ENCODE peak calls at places on chromosomes 3 and 15, in eight cellular contexts. X is endothelial cell, G is germinal center, V is bronchial epithelial cell, I is fibroblast of pulmonary artery, M is nephron progenitor cell, K is ovary, N is NCI-H1694 treated with DMSO at 0.1 percent for 48 hours. Y is an unnamed sample.

GRCh38 chr15:76147906-76148553 is 88.2 kb downstream of the TMEM266 start:
- DNase-seq in X (peak; percentile 80), G (peak; percentile 79), V (peak; percentile 34), I (peak; percentile 21), M (peak; percentile 88), K (peak; percentile 77), N (peak; percentile 7), Y (peak; percentile 59)

GRCh38 chr3:184360834-184361531 is 422 bp downstream of the CLCN2 start:
- DNase-seq in X (no peak), G (no peak), V (no peak), I (no peak), M (no peak), K (no peak), N (no peak), Y (no peak)

GRCh38 chr15:93018574-93018973 is 70.4 kb downstream of the RGMA start:
- DNase-seq in X (no peak), G (no peak), V (no peak), I (peak; percentile 31), M (no peak), K (no peak), N (no peak), Y (no peak)

GRCh38 chr3:50268703-50269451 is at the start of gene SEMA3B:
- DNase-seq in X (no peak), G (no peak), V (peak; percentile 74), I (no peak), M (peak; percentile 48), K (peak; percentile 74), N (no peak), Y (no peak)

GRCh38 chr3:126257174-126257573 is 76.8 kb upstream of the ALDH1L1 start:
- DNase-seq in X (no peak), G (no peak), V (no peak), I (no peak), M (no peak), K (no peak), N (no peak), Y (no peak)

GRCh38 chr3:87236093-87236492 is 9.0 kb downstream of the CHMP2B start:
- DNase-seq in X (no peak), G (no peak), V (peak; percentile 21), I (no peak), M (no peak), K (no peak), N (no peak), Y (no peak)

GRCh38 chr3:20316238-20316637 is 130.2 kb upstream of the SGO1 start:
- DNase-seq in X (no peak), G (no peak), V (no peak), I (no peak), M (no peak), K (no peak), N (no peak), Y (no peak)

GRCh38 chr15:72967397-72967796 is 84.9 kb upstream of the NEO1 start:
- DNase-seq in X (no peak), G (no peak), V (no peak), I (no peak), M (no peak), K (no peak), N (no peak), Y (no peak)

GRCh38 chr3:53092942-53093341 is 37.3 kb downstream of the RFT1 start:
- DNase-seq in X (no peak), G (no peak), V (no peak), I (peak; percentile 59), M (no peak), K (no peak), N (no peak), Y (no peak)

GRCh38 chr3:129399895-129400357 is 28.5 kb downstream of the EFCAB12 start:
- DNase-seq in X (no peak), G (no peak), V (peak; percentile 35), I (peak; percentile 38), M (no peak), K (no peak), N (no peak), Y (no peak)

GRCh38 chr15:91254766-91255165 is 154.7 kb downstream of the SV2B start:
- DNase-seq in X (no peak), G (no peak), V (no peak), I (no peak), M (no peak), K (no peak), N (no peak), Y (no peak)

GRCh38 chr3:177451940-177452484 is 254.7 kb upstream of the TBL1XR1 start:
- DNase-seq in X (no peak), G (no peak), V (peak; percentile 76), I (peak; percentile 80), M (no peak), K (no peak), N (no peak), Y (no peak)

GRCh38 chr3:50562866-50563265 is 4.7 kb downstream of the C3orf18 start:
- DNase-seq in X (no peak), G (no peak), V (peak; percentile 86), I (peak; percentile 11), M (no peak), K (no peak), N (no peak), Y (no peak)

GRCh38 chr15:56491110-56491722 is 26.3 kb upstream of the MNS1 start:
- DNase-seq in X (peak; percentile 72), G (peak; percentile 72), V (peak; percentile 71), I (peak; percentile 88), M (peak; percentile 68), K (peak; percentile 72), N (peak; percentile 53), Y (peak; percentile 21)

GRCh38 chr3:23405081-23405480 is 202.0 kb downstream of the UBE2E2 start:
- DNase-seq in X (no peak), G (peak; percentile 13), V (peak; percentile 10), I (no peak), M (no peak), K (no peak), N (no peak), Y (no peak)

GRCh38 chr15:47856071-47856470 is 138.8 kb downstream of the SEMA6D start:
- DNase-seq in X (no peak), G (no peak), V (no peak), I (no peak), M (no peak), K (no peak), N (no peak), Y (no peak)

GRCh38 chr15:40906947-40907802 is 12.9 kb downstream of the VPS18 start:
- DNase-seq in X (peak; percentile 75), G (peak; percentile 42), V (no peak), I (no peak), M (no peak), K (peak; percentile 65), N (no peak), Y (peak; percentile 52)

GRCh38 chr3:27802425-27802824 is 80.3 kb upstream of the EOMES start:
- DNase-seq in X (no peak), G (no peak), V (no peak), I (no peak), M (no peak), K (no peak), N (no peak), Y (no peak)

GRCh38 chr15:80152896-80153876 is at the start of gene FAH:
- DNase-seq in X (no peak), G (peak; percentile 34), V (peak; percentile 44), I (peak; percentile 61), M (peak; percentile 24), K (no peak), N (no peak), Y (peak; percentile 27)

GRCh38 chr3:80586338-80586737 is 818.5 kb upstream of the ROBO1 start:
- DNase-seq in X (no peak), G (no peak), V (no peak), I (no peak), M (no peak), K (no peak), N (no peak), Y (no peak)

Y was measured in effector memory CD8-positive, alpha-beta T cell.